ENCODE peak calls at places on chromosomes 12 and 14, in four cellular contexts. One of them, this sample, is unnamed.

GRCh38 chr12:19158909-19159308 is 29.4 kb downstream of the PLEKHA5 start:
- DNase-seq in colonic mucosa: no peak
- DNase-seq in body of pancreas: no peak
- DNase-seq in HepG2: no peak
- DNase-seq in this sample: no peak

GRCh38 chr14:100603341-100604125 is 16.3 kb upstream of the BEGAIN start:
- DNase-seq in colonic mucosa: no peak
- DNase-seq in body of pancreas: no peak
- DNase-seq in HepG2: no peak
- DNase-seq in this sample: no peak

GRCh38 chr12:47067176-47067575 is 12.2 kb upstream of the PCED1B start:
- DNase-seq in colonic mucosa: no peak
- DNase-seq in body of pancreas: no peak
- DNase-seq in HepG2: no peak
- DNase-seq in this sample: peak

GRCh38 chr12:109735825-109736551 is 22.4 kb downstream of the FAM222A start:
- DNase-seq in colonic mucosa: no peak
- DNase-seq in body of pancreas: peak
- DNase-seq in HepG2: no peak
- DNase-seq in this sample: peak

GRCh38 chr14:52840916-52841315 is 49.5 kb upstream of the GNPNAT1 start:
- DNase-seq in colonic mucosa: no peak
- DNase-seq in body of pancreas: no peak
- DNase-seq in HepG2: no peak
- DNase-seq in this sample: no peak

GRCh38 chr12:6752181-6752930 is 585 bp downstream of the MLF2 start:
- DNase-seq in colonic mucosa: peak
- DNase-seq in body of pancreas: peak
- DNase-seq in HepG2: peak
- DNase-seq in this sample: peak

GRCh38 chr12:103097496-103097895 is 140.0 kb downstream of the ASCL1 start:
- DNase-seq in colonic mucosa: no peak
- DNase-seq in body of pancreas: no peak
- DNase-seq in HepG2: no peak
- DNase-seq in this sample: no peak

GRCh38 chr12:46508651-46509050 is 136.1 kb upstream of the SLC38A2 start:
- DNase-seq in colonic mucosa: no peak
- DNase-seq in body of pancreas: no peak
- DNase-seq in HepG2: no peak
- DNase-seq in this sample: no peak

GRCh38 chr14:32693114-32693513 is 245.6 kb upstream of the NPAS3 start:
- DNase-seq in colonic mucosa: no peak
- DNase-seq in body of pancreas: no peak
- DNase-seq in HepG2: no peak
- DNase-seq in this sample: no peak

GRCh38 chr12:74624206-74624605 is 86.6 kb downstream of the ATXN7L3B start:
- DNase-seq in colonic mucosa: no peak
- DNase-seq in body of pancreas: no peak
- DNase-seq in HepG2: no peak
- DNase-seq in this sample: no peak

GRCh38 chr14:88106377-88106776 is 101.4 kb downstream of the GPR65 start:
- DNase-seq in colonic mucosa: no peak
- DNase-seq in body of pancreas: no peak
- DNase-seq in HepG2: no peak
- DNase-seq in this sample: no peak

GRCh38 chr14:26982071-26982470 is 384.2 kb upstream of the NOVA1 start:
- DNase-seq in colonic mucosa: no peak
- DNase-seq in body of pancreas: no peak
- DNase-seq in HepG2: no peak
- DNase-seq in this sample: no peak

GRCh38 chr12:104680070-104680469 is 223.3 kb downstream of the CHST11 start:
- DNase-seq in colonic mucosa: no peak
- DNase-seq in body of pancreas: no peak
- DNase-seq in HepG2: peak
- DNase-seq in this sample: peak

DNA sequence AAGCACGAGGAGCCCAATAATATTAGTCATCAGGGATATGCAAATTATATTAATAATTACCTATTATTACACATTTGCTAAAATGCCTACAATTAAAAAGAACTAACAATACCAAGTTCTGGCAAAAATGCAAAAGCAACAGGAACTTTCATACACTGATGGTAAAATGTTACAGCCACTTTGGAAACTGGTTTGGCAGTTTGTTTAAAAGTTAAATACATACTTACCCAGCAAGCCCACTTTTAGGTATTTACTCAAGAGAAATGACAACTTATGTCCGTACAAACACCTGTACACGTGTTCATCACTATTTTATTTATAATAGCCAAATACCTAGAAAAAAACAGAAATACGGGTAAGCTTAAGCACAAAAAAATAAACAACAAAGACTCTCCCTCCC is 17.0 kb downstream of the WDR89 start:
- DNase-seq in colonic mucosa: no peak
- DNase-seq in body of pancreas: no peak
- DNase-seq in HepG2: no peak
- DNase-seq in this sample: no peak
- TF ChIP-seq CTCF in colonic mucosa: no peak
- TF ChIP-seq CTCF in body of pancreas: no peak
- TF ChIP-seq CTCF in HepG2: no peak
- TF ChIP-seq CTCF in this sample: no peak

GRCh38 chr14:69044965-69045555 is 66.0 kb upstream of the ACTN1 start:
- DNase-seq in colonic mucosa: no peak
- DNase-seq in body of pancreas: peak
- DNase-seq in HepG2: no peak
- DNase-seq in this sample: no peak
- TF ChIP-seq CTCF in colonic mucosa: no peak
- TF ChIP-seq CTCF in body of pancreas: no peak
- TF ChIP-seq CTCF in HepG2: no peak
- TF ChIP-seq CTCF in this sample: no peak

GRCh38 chr12:14664434-14665023 is 31.9 kb downstream of the GUCY2C start:
- DNase-seq in colonic mucosa: peak
- DNase-seq in body of pancreas: peak
- DNase-seq in HepG2: peak
- DNase-seq in this sample: peak
- TF ChIP-seq CTCF in colonic mucosa: peak
- TF ChIP-seq CTCF in body of pancreas: peak
- TF ChIP-seq CTCF in HepG2: peak
- TF ChIP-seq CTCF in this sample: peak

GRCh38 chr14:20604291-20604690 is 13.1 kb upstream of the RNASE12 start:
- DNase-seq in colonic mucosa: no peak
- DNase-seq in body of pancreas: no peak
- DNase-seq in HepG2: no peak
- DNase-seq in this sample: no peak
- TF ChIP-seq CTCF in colonic mucosa: no peak
- TF ChIP-seq CTCF in body of pancreas: no peak
- TF ChIP-seq CTCF in HepG2: no peak
- TF ChIP-seq CTCF in this sample: no peak

DNA sequence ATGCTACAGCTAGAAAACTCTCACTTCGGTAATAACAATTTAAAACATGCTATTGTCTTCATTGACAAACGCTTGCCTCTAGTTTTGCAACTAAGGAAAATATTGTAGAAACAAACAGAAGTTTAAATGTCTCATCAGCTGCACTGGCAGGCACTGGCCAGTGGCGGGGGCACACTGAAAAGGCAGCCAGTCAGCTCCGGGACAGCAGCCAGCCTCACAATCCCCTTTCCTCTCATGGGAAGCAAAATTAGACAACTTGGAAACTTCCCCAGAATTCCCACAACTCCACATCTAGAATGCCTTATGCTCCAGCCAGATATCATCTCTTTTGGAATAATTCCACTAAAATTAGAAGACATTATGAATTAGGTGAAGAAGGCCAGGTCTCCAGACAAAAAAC is 72.0 kb downstream of the CLIP1 start:
- DNase-seq in colonic mucosa: no peak
- DNase-seq in body of pancreas: peak
- DNase-seq in HepG2: no peak
- DNase-seq in this sample: no peak
- TF ChIP-seq CTCF in colonic mucosa: no peak
- TF ChIP-seq CTCF in body of pancreas: no peak
- TF ChIP-seq CTCF in HepG2: no peak
- TF ChIP-seq CTCF in this sample: no peak

GRCh38 chr14:95490727-95491451 is 25.6 kb downstream of the SYNE3 start:
- DNase-seq in colonic mucosa: peak
- DNase-seq in body of pancreas: no peak
- DNase-seq in HepG2: no peak
- DNase-seq in this sample: no peak
- TF ChIP-seq CTCF in colonic mucosa: no peak
- TF ChIP-seq CTCF in body of pancreas: no peak
- TF ChIP-seq CTCF in HepG2: no peak
- TF ChIP-seq CTCF in this sample: no peak

GRCh38 chr12:1007276-1007675 is 16.3 kb downstream of the ERC1 start:
- DNase-seq in colonic mucosa: no peak
- DNase-seq in body of pancreas: no peak
- DNase-seq in HepG2: no peak
- DNase-seq in this sample: no peak
- TF ChIP-seq CTCF in colonic mucosa: no peak
- TF ChIP-seq CTCF in body of pancreas: no peak
- TF ChIP-seq CTCF in HepG2: no peak
- TF ChIP-seq CTCF in this sample: no peak

GRCh38 chr12:818733-819132 is 66.4 kb downstream of the WNK1 start:
- DNase-seq in colonic mucosa: no peak
- DNase-seq in body of pancreas: no peak
- DNase-seq in HepG2: no peak
- DNase-seq in this sample: no peak

GRCh38 chr12:817941-818600 is 65.7 kb downstream of the WNK1 start:
- DNase-seq in colonic mucosa: no peak
- DNase-seq in body of pancreas: no peak
- DNase-seq in HepG2: no peak
- DNase-seq in this sample: no peak

GRCh38 chr12:823043-823698 is 70.8 kb downstream of the WNK1 start:
- DNase-seq in colonic mucosa: no peak
- DNase-seq in body of pancreas: no peak
- DNase-seq in HepG2: no peak
- DNase-seq in this sample: no peak

GRCh38 chr12:820336-820735 is 68.0 kb downstream of the WNK1 start:
- DNase-seq in colonic mucosa: no peak
- DNase-seq in body of pancreas: no peak
- DNase-seq in HepG2: no peak
- DNase-seq in this sample: peak
- TF ChIP-seq CTCF in colonic mucosa: no peak
- TF ChIP-seq CTCF in body of pancreas: no peak
- TF ChIP-seq CTCF in HepG2: no peak
- TF ChIP-seq CTCF in this sample: no peak

This sample was measured in activated CD8-positive, alpha-beta T cell treated with anti-CD3 and anti-CD28 coated beads for 36 hours.